ENCODE peak calls at places on chromosomes 3 and 15, in four cellular contexts. D is tibial artery, P is AG10803, N is PC-3. H is an unnamed sample.

GRCh38 chr3:13148561-13149330 is 75.5 kb upstream of the IQSEC1 start:
- DNase-seq in D (peak), P (no peak), N (no peak), H (no peak)

GRCh38 chr3:51389423-51390183 is 1.5 kb upstream of the RBM15B start:
- DNase-seq in D (peak), P (peak), N (peak), H (no peak)

GRCh38 chr15:78061963-78062427 is 15.5 kb downstream of the TBC1D2B start:
- DNase-seq in D (no peak), P (peak), N (peak), H (peak)

GRCh38 chr3:135576786-135577185 is 388.7 kb upstream of the PPP2R3A start:
- DNase-seq in D (no peak), P (no peak), N (no peak), H (no peak)

GRCh38 chr3:47347217-47347801 is 33.5 kb upstream of the PTPN23 start:
- DNase-seq in D (no peak), P (peak), N (no peak), H (peak)

GRCh38 chr3:49903451-49904424 is at the start of gene MST1R:
- DNase-seq in D (peak), P (no peak), N (peak), H (peak)

GRCh38 chr3:36911990-36912804 is 32.7 kb downstream of the TRANK1 start:
- DNase-seq in D (no peak), P (peak), N (peak), H (peak)

GRCh38 chr15:59686389-59686788 is 2.7 kb downstream of the BNIP2 start:
- DNase-seq in D (no peak), P (no peak), N (no peak), H (no peak)

GRCh38 chr15:37360724-37361123 is 260.4 kb upstream of the MEIS2 start:
- DNase-seq in D (no peak), P (no peak), N (no peak), H (no peak)

GRCh38 chr15:61598655-61599054 is 369.6 kb upstream of the RORA start:
- DNase-seq in D (no peak), P (no peak), N (no peak), H (no peak)

GRCh38 chr15:47756872-47757271 is 39.6 kb downstream of the SEMA6D start:
- DNase-seq in D (no peak), P (peak), N (peak), H (peak)

GRCh38 chr3:63557912-63558311 is 94.6 kb upstream of the SNTN start:
- DNase-seq in D (no peak), P (no peak), N (no peak), H (no peak)

GRCh38 chr3:195075941-195076875 is 194.8 kb downstream of the XXYLT1 start:
- DNase-seq in D (no peak), P (peak), N (no peak), H (no peak)

GRCh38 chr15:93801206-93801605 is 430.2 kb upstream of the MCTP2 start:
- DNase-seq in D (no peak), P (no peak), N (no peak), H (peak)

GRCh38 chr15:98609144-98609852 is 39.0 kb upstream of the IGF1R start:
- DNase-seq in D (no peak), P (peak), N (peak), H (peak)

GRCh38 chr15:29596266-29596665 is 226.0 kb downstream of the TJP1 start:
- DNase-seq in D (no peak), P (no peak), N (peak), H (peak)
- TF ChIP-seq CTCF in D (no peak), P (no peak), N (peak), H (no peak)

GRCh38 chr3:60957541-60957940 is 293.7 kb downstream of the FHIT start:
- DNase-seq in D (no peak), P (no peak), N (no peak), H (no peak)
- TF ChIP-seq CTCF in D (no peak), P (no peak), N (no peak), H (no peak)

GRCh38 chr3:137035631-137036030 is 77.8 kb downstream of the IL20RB start:
- DNase-seq in D (no peak), P (no peak), N (peak), H (peak)
- TF ChIP-seq CTCF in D (no peak), P (peak), N (peak), H (peak)

DNA sequence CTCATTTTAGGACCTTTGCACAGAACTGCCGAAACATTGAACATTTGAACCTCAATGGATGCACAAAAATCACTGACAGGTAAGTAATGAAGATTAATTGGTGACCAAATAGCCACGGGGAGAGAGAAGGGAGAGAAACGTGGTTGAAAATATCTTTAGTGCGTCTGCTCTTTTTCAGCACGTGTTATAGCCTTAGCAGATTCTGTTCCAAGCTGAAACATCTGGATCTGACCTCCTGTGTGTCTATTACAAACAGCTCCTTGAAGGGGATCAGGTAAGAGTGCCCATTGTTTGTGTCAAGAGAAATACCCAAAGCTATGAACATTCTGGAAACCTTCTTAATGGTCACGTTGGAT is 67.1 kb downstream of the UBP1 start:
- DNase-seq in D (no peak), P (no peak), N (no peak), H (no peak)
- TF ChIP-seq CTCF in D (no peak), P (no peak), N (no peak), H (no peak)

DNA sequence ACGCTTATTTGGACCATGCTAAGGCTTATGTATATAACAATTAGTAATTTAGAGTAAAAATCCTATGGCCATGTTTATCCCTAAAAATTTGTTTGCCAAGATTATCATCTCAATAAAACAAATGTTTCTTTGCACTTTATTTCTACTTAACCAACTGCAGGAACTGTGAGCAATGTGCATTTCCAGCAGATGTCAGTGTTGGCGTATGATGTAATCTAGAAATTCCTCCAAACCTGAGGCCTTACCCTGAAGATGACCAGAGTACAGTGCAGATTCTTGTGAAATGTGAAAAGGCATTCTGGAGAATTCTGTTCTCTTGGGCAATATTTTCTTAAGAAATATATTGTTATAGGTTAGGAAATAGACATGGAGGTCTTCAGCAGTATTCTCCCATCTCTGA is 205.9 kb downstream of the MBNL1 start:
- DNase-seq in D (no peak), P (peak), N (peak), H (peak)
- TF ChIP-seq CTCF in D (peak), P (peak), N (peak), H (peak)

DNA sequence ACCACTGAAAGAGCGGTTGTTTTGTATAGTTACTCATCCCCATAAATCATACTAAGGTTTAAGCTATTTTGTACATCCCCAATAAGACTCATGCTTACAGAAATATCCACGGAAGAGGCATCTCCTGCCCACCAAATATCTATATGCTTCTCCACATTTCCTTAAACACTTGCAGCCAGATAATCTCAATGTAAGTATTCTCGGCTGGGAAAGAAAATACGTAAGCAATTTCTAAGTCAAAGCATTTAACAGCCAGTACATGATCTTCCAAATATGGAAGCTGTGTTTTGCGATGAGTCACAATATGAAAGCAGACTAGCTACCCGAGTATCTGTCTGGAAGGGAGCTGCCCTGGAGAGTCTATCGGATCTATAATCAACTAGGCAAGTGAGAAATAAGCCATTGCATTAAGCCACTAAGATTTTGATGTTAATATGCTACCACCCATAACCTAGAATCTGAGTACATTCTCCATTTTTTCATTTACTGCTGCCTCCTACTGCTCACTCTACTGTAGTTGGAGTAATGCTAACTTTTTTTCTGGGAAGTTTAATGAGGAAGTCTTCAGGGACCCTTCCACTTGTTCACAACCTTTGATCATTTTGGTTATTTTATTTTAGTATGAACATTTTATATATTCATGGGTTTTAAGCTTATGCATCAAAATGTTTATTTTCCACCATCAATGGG is 26.9 kb upstream of the ZMAT3 start:
- DNase-seq in D (no peak), P (peak), N (peak), H (peak)
- TF ChIP-seq CTCF in D (no peak), P (no peak), N (no peak), H (no peak)

H was measured in bronchial epithelial cell.